ENCODE peak calls at places on chromosomes 3 and 15, in five cellular contexts. One of them, this sample, is unnamed.

GRCh38 chr3:55819005-55819404 is 331.9 kb upstream of the WNT5A start:
- DNase-seq in endothelial cell: no peak
- DNase-seq in CD8-positive, alpha-beta T cell: no peak
- DNase-seq in transverse colon: no peak
- DNase-seq in hepatocyte: no peak
- DNase-seq in this sample: no peak

GRCh38 chr3:39440316-39440715 is 27.2 kb upstream of the MOBP start:
- DNase-seq in hepatocyte: no peak
- DNase-seq in transverse colon: no peak
- DNase-seq in endothelial cell: no peak
- DNase-seq in CD8-positive, alpha-beta T cell: no peak
- DNase-seq in this sample: no peak

GRCh38 chr3:40237892-40238571 is 71.5 kb upstream of the EIF1B start:
- DNase-seq in CD8-positive, alpha-beta T cell: no peak
- DNase-seq in endothelial cell: peak
- DNase-seq in hepatocyte: peak
- DNase-seq in transverse colon: no peak
- DNase-seq in this sample: no peak

GRCh38 chr15:60840306-60840702 is 361.4 kb upstream of the ICE2 start:
- DNase-seq in hepatocyte: peak
- DNase-seq in endothelial cell: peak
- DNase-seq in transverse colon: no peak
- DNase-seq in CD8-positive, alpha-beta T cell: no peak
- DNase-seq in this sample: no peak

GRCh38 chr3:42116466-42116865 is 25.3 kb downstream of the TRAK1 start:
- DNase-seq in endothelial cell: no peak
- DNase-seq in CD8-positive, alpha-beta T cell: no peak
- DNase-seq in transverse colon: no peak
- DNase-seq in hepatocyte: no peak
- DNase-seq in this sample: no peak

GRCh38 chr3:140499114-140499757 is 178.6 kb upstream of the TRIM42 start:
- DNase-seq in endothelial cell: no peak
- DNase-seq in hepatocyte: peak
- DNase-seq in transverse colon: no peak
- DNase-seq in CD8-positive, alpha-beta T cell: no peak
- DNase-seq in this sample: no peak

GRCh38 chr3:139830817-139831216 is 104.2 kb upstream of the CLSTN2 start:
- DNase-seq in CD8-positive, alpha-beta T cell: no peak
- DNase-seq in endothelial cell: no peak
- DNase-seq in hepatocyte: no peak
- DNase-seq in transverse colon: no peak
- DNase-seq in this sample: no peak

GRCh38 chr15:61226313-61227250 is 2.5 kb downstream of the RORA start:
- DNase-seq in endothelial cell: no peak
- DNase-seq in hepatocyte: no peak
- DNase-seq in transverse colon: no peak
- DNase-seq in CD8-positive, alpha-beta T cell: no peak
- DNase-seq in this sample: no peak

GRCh38 chr3:188106898-188107684 is 46.9 kb upstream of the LPP start:
- DNase-seq in hepatocyte: no peak
- DNase-seq in transverse colon: no peak
- DNase-seq in CD8-positive, alpha-beta T cell: no peak
- DNase-seq in endothelial cell: no peak
- DNase-seq in this sample: no peak

GRCh38 chr3:185411133-185411532 is 48.2 kb downstream of the MAP3K13 start:
- DNase-seq in CD8-positive, alpha-beta T cell: no peak
- DNase-seq in hepatocyte: no peak
- DNase-seq in transverse colon: no peak
- DNase-seq in endothelial cell: no peak
- DNase-seq in this sample: no peak

GRCh38 chr15:36658905-36659304 is 79.5 kb downstream of the CDIN1 start:
- DNase-seq in transverse colon: no peak
- DNase-seq in hepatocyte: no peak
- DNase-seq in endothelial cell: no peak
- DNase-seq in CD8-positive, alpha-beta T cell: no peak
- DNase-seq in this sample: no peak

GRCh38 chr3:192652731-192653130 is 74.6 kb downstream of the FGF12 start:
- DNase-seq in hepatocyte: no peak
- DNase-seq in endothelial cell: no peak
- DNase-seq in CD8-positive, alpha-beta T cell: no peak
- DNase-seq in transverse colon: no peak
- DNase-seq in this sample: no peak

GRCh38 chr3:73255609-73256029 is 194.2 kb downstream of the EBLN2 start:
- DNase-seq in endothelial cell: no peak
- DNase-seq in CD8-positive, alpha-beta T cell: no peak
- DNase-seq in hepatocyte: peak
- DNase-seq in transverse colon: peak
- DNase-seq in this sample: no peak

GRCh38 chr3:171326717-171327440 is 133.3 kb downstream of the TNIK start:
- DNase-seq in CD8-positive, alpha-beta T cell: no peak
- DNase-seq in endothelial cell: no peak
- DNase-seq in hepatocyte: no peak
- DNase-seq in transverse colon: no peak
- DNase-seq in this sample: no peak

GRCh38 chr15:89836255-89837133 is 21.8 kb upstream of the ANPEP start:
- DNase-seq in CD8-positive, alpha-beta T cell: no peak
- DNase-seq in endothelial cell: no peak
- DNase-seq in transverse colon: no peak
- DNase-seq in hepatocyte: peak
- DNase-seq in this sample: no peak

GRCh38 chr3:46998852-46999515 is 19.5 kb downstream of the NBEAL2 start:
- DNase-seq in endothelial cell: no peak
- DNase-seq in transverse colon: no peak
- DNase-seq in CD8-positive, alpha-beta T cell: no peak
- DNase-seq in hepatocyte: no peak
- DNase-seq in this sample: no peak

GRCh38 chr3:84224262-84224661 is 734.5 kb upstream of the CADM2 start:
- DNase-seq in CD8-positive, alpha-beta T cell: no peak
- DNase-seq in transverse colon: no peak
- DNase-seq in hepatocyte: no peak
- DNase-seq in endothelial cell: no peak
- DNase-seq in this sample: no peak

GRCh38 chr15:98804057-98804380 is 155.7 kb downstream of the IGF1R start:
- DNase-seq in CD8-positive, alpha-beta T cell: no peak
- DNase-seq in hepatocyte: no peak
- DNase-seq in endothelial cell: no peak
- DNase-seq in transverse colon: no peak
- DNase-seq in this sample: no peak
- TF ChIP-seq CTCF in CD8-positive, alpha-beta T cell: no peak
- TF ChIP-seq CTCF in hepatocyte: peak
- TF ChIP-seq CTCF in endothelial cell: peak
- TF ChIP-seq CTCF in transverse colon: no peak
- TF ChIP-seq CTCF in this sample: no peak

DNA sequence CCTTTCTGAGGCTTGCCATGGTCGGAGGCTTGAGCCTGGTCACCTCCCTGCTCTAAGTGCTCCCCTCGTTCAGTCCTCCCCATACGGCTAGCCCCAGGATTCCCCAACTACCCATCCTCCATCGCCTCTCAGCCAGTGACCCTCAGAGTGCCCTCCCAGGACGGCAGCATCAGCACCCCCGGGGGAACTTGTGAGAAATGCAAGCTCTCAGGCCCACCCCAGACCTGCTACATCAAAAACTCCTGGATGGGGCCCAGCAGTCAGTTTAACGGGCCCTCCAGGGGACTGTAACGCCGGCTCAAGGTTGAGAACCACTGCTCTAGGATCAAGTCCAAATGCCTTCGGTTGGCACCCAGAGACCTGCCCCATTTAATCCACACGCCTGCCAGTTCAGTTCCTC is 6.9 kb downstream of the ADAMTS17 start:
- DNase-seq in CD8-positive, alpha-beta T cell: no peak
- DNase-seq in hepatocyte: no peak
- DNase-seq in transverse colon: no peak
- DNase-seq in endothelial cell: no peak
- DNase-seq in this sample: no peak
- TF ChIP-seq CTCF in CD8-positive, alpha-beta T cell: no peak
- TF ChIP-seq CTCF in hepatocyte: no peak
- TF ChIP-seq CTCF in transverse colon: no peak
- TF ChIP-seq CTCF in endothelial cell: no peak
- TF ChIP-seq CTCF in this sample: no peak

GRCh38 chr3:123584284-123584987 is 417 bp downstream of the HACD2 start:
- DNase-seq in CD8-positive, alpha-beta T cell: no peak
- DNase-seq in endothelial cell: peak
- DNase-seq in transverse colon: peak
- DNase-seq in hepatocyte: peak
- DNase-seq in this sample: no peak
- TF ChIP-seq CTCF in CD8-positive, alpha-beta T cell: no peak
- TF ChIP-seq CTCF in endothelial cell: no peak
- TF ChIP-seq CTCF in transverse colon: peak
- TF ChIP-seq CTCF in hepatocyte: peak
- TF ChIP-seq CTCF in this sample: no peak

GRCh38 chr15:35288580-35288979 is 203.5 kb upstream of the NANOGP8 start:
- DNase-seq in CD8-positive, alpha-beta T cell: no peak
- DNase-seq in endothelial cell: no peak
- DNase-seq in hepatocyte: no peak
- DNase-seq in transverse colon: no peak
- DNase-seq in this sample: no peak

GRCh38 chr15:35289029-35289617 is 204.0 kb upstream of the NANOGP8 start:
- DNase-seq in CD8-positive, alpha-beta T cell: no peak
- DNase-seq in hepatocyte: peak
- DNase-seq in endothelial cell: peak
- DNase-seq in transverse colon: no peak
- DNase-seq in this sample: no peak

GRCh38 chr15:35298509-35298908 is 213.4 kb upstream of the NANOGP8 start:
- DNase-seq in hepatocyte: no peak
- DNase-seq in transverse colon: no peak
- DNase-seq in endothelial cell: no peak
- DNase-seq in CD8-positive, alpha-beta T cell: no peak
- DNase-seq in this sample: no peak

GRCh38 chr15:35290301-35290721 is 205.2 kb upstream of the NANOGP8 start:
- DNase-seq in endothelial cell: no peak
- DNase-seq in hepatocyte: no peak
- DNase-seq in transverse colon: peak
- DNase-seq in CD8-positive, alpha-beta T cell: no peak
- DNase-seq in this sample: no peak

DNA sequence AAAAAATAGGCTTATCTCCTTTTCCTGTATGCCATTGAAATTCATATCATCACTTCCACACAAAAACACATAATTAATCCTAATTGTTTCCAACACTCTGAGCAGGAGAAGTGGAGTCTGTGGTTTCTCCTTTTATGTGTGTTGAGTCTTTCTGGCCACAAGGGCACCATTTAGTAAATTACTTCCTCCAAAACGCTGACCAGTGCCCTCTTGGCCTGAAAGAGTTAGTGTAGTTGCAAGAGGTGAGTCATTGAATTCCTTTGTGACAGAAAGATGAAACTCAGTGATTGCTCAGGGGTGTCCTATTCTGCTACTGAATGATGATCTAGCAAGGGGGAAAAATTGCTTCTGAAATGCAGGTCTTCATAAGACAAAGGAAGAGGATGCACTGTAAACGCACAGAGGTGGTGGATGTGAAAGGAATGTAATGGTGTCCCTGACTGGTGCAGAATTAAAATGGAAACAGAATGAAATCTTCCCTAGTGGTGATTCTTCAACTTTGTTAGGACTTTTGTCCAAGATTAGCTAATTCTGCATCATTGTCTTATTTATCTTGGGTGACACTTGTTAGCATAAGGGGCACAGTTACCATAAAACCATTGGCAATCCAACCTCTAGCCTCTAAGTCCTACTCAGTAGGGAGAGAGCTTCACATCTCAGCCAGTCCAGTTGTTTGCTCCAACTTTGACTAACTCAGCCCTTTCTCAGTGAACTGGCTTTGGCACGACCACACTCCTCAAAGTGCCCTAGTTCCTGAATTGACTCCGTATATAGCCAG is 208.4 kb upstream of the NANOGP8 start:
- DNase-seq in hepatocyte: peak
- DNase-seq in transverse colon: no peak
- DNase-seq in CD8-positive, alpha-beta T cell: no peak
- DNase-seq in endothelial cell: no peak
- DNase-seq in this sample: no peak
- TF ChIP-seq CTCF in hepatocyte: peak
- TF ChIP-seq CTCF in transverse colon: peak
- TF ChIP-seq CTCF in CD8-positive, alpha-beta T cell: no peak
- TF ChIP-seq CTCF in endothelial cell: peak
- TF ChIP-seq CTCF in this sample: no peak

GRCh38 chr3:126659915-126660886 is 5.3 kb upstream of the TXNRD3 start:
- DNase-seq in endothelial cell: no peak
- DNase-seq in hepatocyte: peak
- DNase-seq in CD8-positive, alpha-beta T cell: no peak
- DNase-seq in transverse colon: no peak
- DNase-seq in this sample: no peak
- TF ChIP-seq CTCF in endothelial cell: no peak
- TF ChIP-seq CTCF in hepatocyte: no peak
- TF ChIP-seq CTCF in CD8-positive, alpha-beta T cell: no peak
- TF ChIP-seq CTCF in transverse colon: no peak
- TF ChIP-seq CTCF in this sample: no peak

GRCh38 chr3:189258261-189258660 is 86.5 kb downstream of the TPRG1 start:
- DNase-seq in CD8-positive, alpha-beta T cell: no peak
- DNase-seq in transverse colon: no peak
- DNase-seq in endothelial cell: no peak
- DNase-seq in hepatocyte: no peak
- DNase-seq in this sample: no peak
- TF ChIP-seq CTCF in CD8-positive, alpha-beta T cell: no peak
- TF ChIP-seq CTCF in transverse colon: no peak
- TF ChIP-seq CTCF in endothelial cell: no peak
- TF ChIP-seq CTCF in hepatocyte: no peak
- TF ChIP-seq CTCF in this sample: no peak

GRCh38 chr3:152539191-152539764 is 270.5 kb downstream of the MBNL1 start:
- DNase-seq in transverse colon: no peak
- DNase-seq in CD8-positive, alpha-beta T cell: no peak
- DNase-seq in endothelial cell: no peak
- DNase-seq in hepatocyte: no peak
- DNase-seq in this sample: no peak
- TF ChIP-seq CTCF in transverse colon: no peak
- TF ChIP-seq CTCF in CD8-positive, alpha-beta T cell: no peak
- TF ChIP-seq CTCF in endothelial cell: no peak
- TF ChIP-seq CTCF in hepatocyte: no peak
- TF ChIP-seq CTCF in this sample: no peak

GRCh38 chr15:65375871-65376552 is 1.8 kb downstream of the IGDCC3 start:
- DNase-seq in hepatocyte: no peak
- DNase-seq in CD8-positive, alpha-beta T cell: no peak
- DNase-seq in endothelial cell: no peak
- DNase-seq in transverse colon: no peak
- DNase-seq in this sample: no peak
- TF ChIP-seq CTCF in hepatocyte: no peak
- TF ChIP-seq CTCF in CD8-positive, alpha-beta T cell: no peak
- TF ChIP-seq CTCF in endothelial cell: no peak
- TF ChIP-seq CTCF in transverse colon: no peak
- TF ChIP-seq CTCF in this sample: no peak

DNA sequence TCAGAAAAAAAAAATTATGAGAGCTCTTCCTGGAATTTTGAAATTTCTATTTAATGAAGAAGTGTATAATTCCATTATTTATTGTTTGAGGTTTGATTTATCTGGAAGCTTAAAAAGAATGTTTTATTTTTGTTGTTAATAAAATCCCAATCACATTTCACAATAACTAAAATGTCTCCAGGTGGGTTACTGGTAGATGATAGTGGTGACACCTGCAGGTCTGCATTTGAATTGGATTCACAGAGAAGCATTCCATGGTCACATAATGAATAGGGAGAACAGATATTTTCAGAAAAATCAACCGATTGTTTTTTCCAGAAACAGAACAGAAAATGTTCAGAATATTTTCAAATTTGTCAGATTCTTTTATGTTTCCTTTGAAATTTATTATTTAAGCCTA is 48.3 kb downstream of the ASB7 start:
- DNase-seq in endothelial cell: no peak
- DNase-seq in transverse colon: no peak
- DNase-seq in CD8-positive, alpha-beta T cell: no peak
- DNase-seq in hepatocyte: no peak
- DNase-seq in this sample: no peak
- TF ChIP-seq CTCF in endothelial cell: no peak
- TF ChIP-seq CTCF in transverse colon: peak
- TF ChIP-seq CTCF in CD8-positive, alpha-beta T cell: no peak
- TF ChIP-seq CTCF in hepatocyte: peak
- TF ChIP-seq CTCF in this sample: no peak